ENCODE peak calls at places on chromosomes 16 and 17, in six cellular contexts. F is Peyer's patch, K is uterus, Y is lower leg skin, D is lung, L is kidney. N is an unnamed sample.

GRCh38 chr16:25258856-25259179 is 1.2 kb upstream of the ZKSCAN2 start:
- DNase-seq in F (no peak), L (no peak), D (no peak), K (no peak), Y (no peak), N (no peak)

GRCh38 chr17:11493947-11494346 is 104.3 kb upstream of the DNAH9 start:
- DNase-seq in L (no peak), F (no peak), D (no peak), K (no peak), Y (no peak), N (no peak)

GRCh38 chr16:84308120-84308519 is 13.4 kb downstream of the WFDC1 start:
- DNase-seq in K (no peak), D (no peak), F (peak), L (peak), Y (no peak), N (peak)

GRCh38 chr17:75917443-75918111 is 12.9 kb upstream of the MRPL38 start:
- DNase-seq in D (no peak), K (no peak), Y (no peak), F (no peak), L (no peak), N (no peak)

GRCh38 chr17:78132086-78132676 is 1.6 kb downstream of the TMC8 start:
- DNase-seq in D (peak), L (peak), K (no peak), F (no peak), Y (peak), N (peak)

GRCh38 chr16:24257965-24258364 is 1.8 kb downstream of the CACNG3 start:
- DNase-seq in K (no peak), F (no peak), Y (no peak), D (no peak), L (no peak), N (no peak)

GRCh38 chr16:58732545-58733247 is 1.4 kb downstream of the GOT2 start:
- DNase-seq in L (no peak), D (no peak), Y (no peak), K (no peak), F (no peak), N (no peak)

GRCh38 chr16:85882181-85882810 is 16.7 kb upstream of the IRF8 start:
- DNase-seq in L (no peak), D (no peak), Y (peak), F (no peak), K (no peak), N (no peak)

GRCh38 chr16:3640632-3641501 is 13.6 kb upstream of the DNASE1 start:
- DNase-seq in Y (peak), D (no peak), L (no peak), F (no peak), K (no peak), N (no peak)

GRCh38 chr17:42780816-42781638 is 617 bp downstream of the WNK4 start:
- DNase-seq in Y (no peak), K (no peak), F (no peak), L (no peak), D (no peak), N (no peak)

GRCh38 chr16:4847774-4848587 is 700 bp downstream of the UBN1 start:
- DNase-seq in K (peak), F (peak), D (peak), Y (peak), L (no peak), N (peak)

GRCh38 chr17:7888184-7888920 is at the start of gene CHD3:
- DNase-seq in Y (peak), D (peak), K (no peak), F (no peak), L (no peak), N (no peak)

GRCh38 chr17:253091-253846 is 71.8 kb upstream of the DOC2B start:
- DNase-seq in L (peak), Y (peak), D (no peak), K (peak), F (no peak), N (no peak)

GRCh38 chr16:47046726-47047602 is 73.5 kb upstream of the DNAJA2 start:
- DNase-seq in D (no peak), K (no peak), L (no peak), F (no peak), Y (no peak), N (no peak)

GRCh38 chr17:82419471-82419995 is 1.1 kb upstream of the OGFOD3 start:
- DNase-seq in Y (no peak), L (no peak), D (no peak), K (no peak), F (no peak), N (no peak)

GRCh38 chr16:392450-393027 is 4.5 kb upstream of the NME4 start:
- DNase-seq in Y (no peak), F (no peak), D (no peak), K (no peak), L (no peak), N (no peak)
- TF ChIP-seq CTCF in Y (no peak), F (no peak), D (no peak), K (no peak), L (no peak), N (no peak)

GRCh38 chr17:47851764-47852112 is 775 bp upstream of the SP6 start:
- DNase-seq in L (no peak), Y (no peak), D (no peak), K (no peak), F (no peak), N (no peak)
- TF ChIP-seq CTCF in L (no peak), Y (no peak), D (no peak), K (no peak), F (no peak), N (no peak)

GRCh38 chr17:44881145-44881544 is 18.1 kb downstream of the EFTUD2 start:
- DNase-seq in D (no peak), L (no peak), Y (no peak), F (no peak), K (no peak), N (no peak)
- TF ChIP-seq CTCF in D (no peak), L (no peak), Y (no peak), F (no peak), K (no peak), N (no peak)

GRCh38 chr17:38733315-38734234 is 3.4 kb downstream of the CISD3 start:
- DNase-seq in F (peak), L (no peak), Y (no peak), D (no peak), K (no peak), N (no peak)
- TF ChIP-seq CTCF in F (peak), L (peak), Y (no peak), D (no peak), K (no peak), N (peak)